ENCODE peak calls at places on chromosome 3, in six cellular contexts. Y is iPS-NIHi11, M is A549, I is hepatocyte, D is T follicular helper cell, P is LoVo. T is an unnamed sample.
A peak's percentile ranks its signal among the peaks of the same experiment; 100 is the strongest.

GRCh38 chr3:34206996-34207395 is 408.6 kb downstream of the PDCD6IP start:
- DNase-seq in Y (no peak), M (no peak), I (no peak), D (no peak), P (no peak), T (no peak)

GRCh38 chr3:143955113-143955512 is 16.5 kb upstream of the DIPK2A start:
- DNase-seq in Y (no peak), M (no peak), I (no peak), D (no peak), P (no peak), T (no peak)

GRCh38 chr3:71226565-71227281 is 356.8 kb downstream of the FOXP1 start:
- DNase-seq in Y (no peak), M (no peak), I (no peak), D (peak; percentile 48), P (no peak), T (no peak)

GRCh38 chr3:186515115-186515514 is 29.1 kb downstream of the CRYGS start:
- DNase-seq in Y (no peak), M (no peak), I (no peak), D (no peak), P (no peak), T (no peak)

GRCh38 chr3:171770689-171771620 is 39.3 kb downstream of the PLD1 start:
- DNase-seq in Y (peak; percentile 84), M (peak; percentile 5), I (peak; percentile 81), D (no peak), P (peak; percentile 55), T (peak; percentile 74)

GRCh38 chr3:43727930-43728329 is 37.2 kb downstream of the ABHD5 start:
- DNase-seq in Y (no peak), M (no peak), I (no peak), D (no peak), P (no peak), T (no peak)

GRCh38 chr3:10419637-10420232 is 85.7 kb downstream of the ATP2B2 start:
- DNase-seq in Y (no peak), M (no peak), I (no peak), D (no peak), P (no peak), T (no peak)

GRCh38 chr3:13066236-13066635 is 7.0 kb downstream of the IQSEC1 start:
- DNase-seq in Y (no peak), M (no peak), I (no peak), D (no peak), P (no peak), T (no peak)

GRCh38 chr3:186538779-186539178 is 5.4 kb downstream of the CRYGS start:
- DNase-seq in Y (no peak), M (no peak), I (no peak), D (no peak), P (no peak), T (no peak)

GRCh38 chr3:71585891-71586809 is 2.6 kb upstream of the FOXP1 start:
- DNase-seq in Y (no peak), M (no peak), I (peak; percentile 39), D (peak; percentile 16), P (peak; percentile 42), T (no peak)

GRCh38 chr3:65996605-65997004 is 42.1 kb downstream of the MAGI1 start:
- DNase-seq in Y (no peak), M (no peak), I (peak; percentile 53), D (no peak), P (no peak), T (no peak)

GRCh38 chr3:64977308-64978100 is 289.7 kb upstream of the ADAMTS9 start:
- DNase-seq in Y (no peak), M (no peak), I (peak; percentile 13), D (no peak), P (no peak), T (no peak)

GRCh38 chr3:120200836-120201235 is 84.2 kb downstream of the GPR156 start:
- DNase-seq in Y (no peak), M (no peak), I (no peak), D (no peak), P (no peak), T (no peak)

GRCh38 chr3:97958796-97959195 is 13.4 kb downstream of the RIOX2 start:
- DNase-seq in Y (no peak), M (no peak), I (no peak), D (no peak), P (no peak), T (no peak)

GRCh38 chr3:17431004-17431403 is 311.4 kb downstream of the TBC1D5 start:
- DNase-seq in Y (peak; percentile 21), M (peak; percentile 20), I (peak; percentile 30), D (no peak), P (peak; percentile 37), T (no peak)

T was measured in adrenal gland.